ENCODE peak calls at places on chromosomes 11 and 22, in five cellular contexts. One of them, this sample, is unnamed.
A peak's percentile ranks its signal among the peaks of the same experiment; 100 is the strongest.

GRCh38 chr11:30002157-30002556 is 14.7 kb downstream of the KCNA4 start:
- DNase-seq in right lobe of liver: no peak
- DNase-seq in tibial nerve: no peak
- DNase-seq in HCT116: no peak
- DNase-seq in Panc1: no peak
- DNase-seq in this sample: no peak

GRCh38 chr11:102114032-102114431 is 3.8 kb downstream of the YAP1 start:
- DNase-seq in right lobe of liver: no peak
- DNase-seq in tibial nerve: no peak
- DNase-seq in Panc1: no peak
- DNase-seq in HCT116: no peak
- DNase-seq in this sample: no peak

GRCh38 chr11:123409456-123409801 is 20.6 kb upstream of the GRAMD1B start:
- DNase-seq in tibial nerve: no peak
- DNase-seq in HCT116: no peak
- DNase-seq in Panc1: no peak
- DNase-seq in right lobe of liver: no peak
- DNase-seq in this sample: no peak

GRCh38 chr11:78541537-78541936 is 33.1 kb downstream of the NARS2 start:
- DNase-seq in right lobe of liver: no peak
- DNase-seq in HCT116: no peak
- DNase-seq in Panc1: no peak
- DNase-seq in tibial nerve: no peak
- DNase-seq in this sample: no peak

GRCh38 chr11:14384338-14384737 is 25.4 kb upstream of the RRAS2 start:
- DNase-seq in HCT116: no peak
- DNase-seq in Panc1: no peak
- DNase-seq in right lobe of liver: no peak
- DNase-seq in tibial nerve: no peak
- DNase-seq in this sample: no peak

GRCh38 chr11:87473174-87473573 is 435.4 kb downstream of the TMEM135 start:
- DNase-seq in HCT116: no peak
- DNase-seq in Panc1: no peak
- DNase-seq in tibial nerve: no peak
- DNase-seq in right lobe of liver: no peak
- DNase-seq in this sample: no peak

GRCh38 chr11:50174189-50174588 is 141.5 kb downstream of the OR4C45 start:
- DNase-seq in Panc1: peak; percentile 8
- DNase-seq in tibial nerve: no peak
- DNase-seq in right lobe of liver: no peak
- DNase-seq in HCT116: no peak
- DNase-seq in this sample: no peak

GRCh38 chr11:71120346-71120963 is 131.9 kb downstream of the SHANK2 start:
- DNase-seq in tibial nerve: no peak
- DNase-seq in Panc1: no peak
- DNase-seq in HCT116: peak; percentile 24
- DNase-seq in right lobe of liver: no peak
- DNase-seq in this sample: no peak

GRCh38 chr22:22817468-22818201 is 70.0 kb upstream of the IGLL5 start:
- DNase-seq in HCT116: no peak
- DNase-seq in right lobe of liver: no peak
- DNase-seq in Panc1: no peak
- DNase-seq in tibial nerve: no peak
- DNase-seq in this sample: no peak

GRCh38 chr11:90288207-90288821 is 65.5 kb upstream of the CHORDC1 start:
- DNase-seq in tibial nerve: no peak
- DNase-seq in HCT116: peak; percentile 16
- DNase-seq in right lobe of liver: no peak
- DNase-seq in Panc1: peak; percentile 5
- DNase-seq in this sample: peak; percentile 16

GRCh38 chr22:23969071-23969470 is 2.4 kb downstream of the DDTL start:
- DNase-seq in tibial nerve: no peak
- DNase-seq in Panc1: no peak
- DNase-seq in right lobe of liver: no peak
- DNase-seq in HCT116: no peak
- DNase-seq in this sample: no peak

GRCh38 chr11:60780065-60780464 is 5.1 kb upstream of the MS4A10 start:
- DNase-seq in right lobe of liver: no peak
- DNase-seq in tibial nerve: no peak
- DNase-seq in HCT116: no peak
- DNase-seq in Panc1: no peak
- DNase-seq in this sample: no peak

GRCh38 chr11:77747381-77747969 is 73.0 kb downstream of the RSF1 start:
- DNase-seq in Panc1: no peak
- DNase-seq in tibial nerve: no peak
- DNase-seq in HCT116: no peak
- DNase-seq in right lobe of liver: no peak
- DNase-seq in this sample: no peak

GRCh38 chr11:42407379-42407778 is 904.4 kb upstream of the API5 start:
- DNase-seq in right lobe of liver: no peak
- DNase-seq in HCT116: no peak
- DNase-seq in tibial nerve: no peak
- DNase-seq in Panc1: no peak
- DNase-seq in this sample: no peak

GRCh38 chr22:30121988-30122387 is 41.7 kb downstream of the HORMAD2 start:
- DNase-seq in right lobe of liver: no peak
- DNase-seq in tibial nerve: no peak
- DNase-seq in HCT116: no peak
- DNase-seq in Panc1: no peak
- DNase-seq in this sample: no peak

GRCh38 chr11:35622070-35622469 is 3.8 kb downstream of the FJX1 start:
- DNase-seq in HCT116: no peak
- DNase-seq in Panc1: no peak
- DNase-seq in tibial nerve: no peak
- DNase-seq in right lobe of liver: no peak
- DNase-seq in this sample: no peak

GRCh38 chr11:41404109-41404508 is 55.3 kb downstream of the LRRC4C start:
- DNase-seq in tibial nerve: no peak
- DNase-seq in HCT116: no peak
- DNase-seq in Panc1: no peak
- DNase-seq in right lobe of liver: no peak
- DNase-seq in this sample: no peak

GRCh38 chr11:118147502-118147901 is 5.1 kb downstream of the SCN4B start:
- DNase-seq in HCT116: no peak
- DNase-seq in tibial nerve: no peak
- DNase-seq in Panc1: no peak
- DNase-seq in right lobe of liver: no peak
- DNase-seq in this sample: no peak

GRCh38 chr11:36628141-36628540 is 30.1 kb upstream of the RAG2 start:
- DNase-seq in Panc1: no peak
- DNase-seq in right lobe of liver: no peak
- DNase-seq in HCT116: no peak
- DNase-seq in tibial nerve: no peak
- DNase-seq in this sample: no peak

GRCh38 chr11:117826832-117827231 is 2.3 kb upstream of the FXYD2 start:
- DNase-seq in Panc1: no peak
- DNase-seq in right lobe of liver: no peak
- DNase-seq in tibial nerve: no peak
- DNase-seq in HCT116: no peak
- DNase-seq in this sample: no peak

GRCh38 chr11:73246303-73246702 is 25.8 kb upstream of the P2RY6 start:
- DNase-seq in right lobe of liver: no peak
- DNase-seq in Panc1: no peak
- DNase-seq in HCT116: no peak
- DNase-seq in tibial nerve: no peak
- DNase-seq in this sample: no peak

GRCh38 chr11:12943276-12943675 is 65.8 kb upstream of the RASSF10 start:
- DNase-seq in tibial nerve: no peak
- DNase-seq in HCT116: no peak
- DNase-seq in Panc1: no peak
- DNase-seq in right lobe of liver: no peak
- DNase-seq in this sample: no peak

GRCh38 chr11:12938590-12939247 is 70.4 kb upstream of the RASSF10 start:
- DNase-seq in HCT116: no peak
- DNase-seq in tibial nerve: no peak
- DNase-seq in right lobe of liver: no peak
- DNase-seq in Panc1: no peak
- DNase-seq in this sample: no peak

GRCh38 chr11:12941671-12942070 is 67.4 kb upstream of the RASSF10 start:
- DNase-seq in tibial nerve: no peak
- DNase-seq in HCT116: no peak
- DNase-seq in right lobe of liver: no peak
- DNase-seq in Panc1: no peak
- DNase-seq in this sample: no peak

GRCh38 chr11:12944889-12945288 is 64.2 kb upstream of the RASSF10 start:
- DNase-seq in HCT116: no peak
- DNase-seq in Panc1: no peak
- DNase-seq in tibial nerve: no peak
- DNase-seq in right lobe of liver: no peak
- DNase-seq in this sample: no peak

GRCh38 chr11:12942157-12942556 is 67.0 kb upstream of the RASSF10 start:
- DNase-seq in Panc1: no peak
- DNase-seq in HCT116: no peak
- DNase-seq in tibial nerve: no peak
- DNase-seq in right lobe of liver: no peak
- DNase-seq in this sample: no peak
- TF ChIP-seq CTCF in Panc1: no peak
- TF ChIP-seq CTCF in HCT116: no peak
- TF ChIP-seq CTCF in tibial nerve: no peak
- TF ChIP-seq CTCF in right lobe of liver: no peak
- TF ChIP-seq CTCF in this sample: no peak

GRCh38 chr11:128323381-128323780 is 264.0 kb downstream of the ETS1 start:
- DNase-seq in tibial nerve: no peak
- DNase-seq in right lobe of liver: no peak
- DNase-seq in Panc1: no peak
- DNase-seq in HCT116: no peak
- DNase-seq in this sample: no peak
- TF ChIP-seq CTCF in tibial nerve: no peak
- TF ChIP-seq CTCF in right lobe of liver: peak; percentile 12
- TF ChIP-seq CTCF in Panc1: no peak
- TF ChIP-seq CTCF in HCT116: peak; percentile 41
- TF ChIP-seq CTCF in this sample: no peak

GRCh38 chr11:103257360-103257759 is 148.1 kb downstream of the DYNC2H1 start:
- DNase-seq in right lobe of liver: no peak
- DNase-seq in Panc1: peak; percentile 12
- DNase-seq in tibial nerve: no peak
- DNase-seq in HCT116: peak; percentile 35
- DNase-seq in this sample: no peak
- TF ChIP-seq CTCF in right lobe of liver: no peak
- TF ChIP-seq CTCF in Panc1: peak; percentile 59
- TF ChIP-seq CTCF in tibial nerve: no peak
- TF ChIP-seq CTCF in HCT116: peak; percentile 58
- TF ChIP-seq CTCF in this sample: peak; percentile 46

GRCh38 chr11:3775761-3776406 is 21.5 kb downstream of the NUP98 start:
- DNase-seq in right lobe of liver: no peak
- DNase-seq in Panc1: no peak
- DNase-seq in tibial nerve: no peak
- DNase-seq in HCT116: no peak
- DNase-seq in this sample: no peak

GRCh38 chr11:3773180-3773579 is 24.2 kb downstream of the NUP98 start:
- DNase-seq in Panc1: no peak
- DNase-seq in tibial nerve: no peak
- DNase-seq in HCT116: no peak
- DNase-seq in right lobe of liver: no peak
- DNase-seq in this sample: no peak
- TF ChIP-seq CTCF in Panc1: no peak
- TF ChIP-seq CTCF in tibial nerve: no peak
- TF ChIP-seq CTCF in HCT116: no peak
- TF ChIP-seq CTCF in right lobe of liver: no peak
- TF ChIP-seq CTCF in this sample: no peak

GRCh38 chr11:32115406-32115805 is 24.5 kb downstream of the RCN1 start:
- DNase-seq in Panc1: no peak
- DNase-seq in HCT116: no peak
- DNase-seq in tibial nerve: no peak
- DNase-seq in right lobe of liver: no peak
- DNase-seq in this sample: no peak
- TF ChIP-seq CTCF in Panc1: no peak
- TF ChIP-seq CTCF in HCT116: no peak
- TF ChIP-seq CTCF in tibial nerve: no peak
- TF ChIP-seq CTCF in right lobe of liver: no peak
- TF ChIP-seq CTCF in this sample: peak; percentile 5

GRCh38 chr11:3981084-3981633 is 113.4 kb upstream of the RRM1 start:
- DNase-seq in right lobe of liver: no peak
- DNase-seq in HCT116: no peak
- DNase-seq in tibial nerve: no peak
- DNase-seq in Panc1: no peak
- DNase-seq in this sample: no peak

GRCh38 chr11:3982431-3982830 is 112.2 kb upstream of the RRM1 start:
- DNase-seq in Panc1: no peak
- DNase-seq in HCT116: no peak
- DNase-seq in right lobe of liver: no peak
- DNase-seq in tibial nerve: no peak
- DNase-seq in this sample: no peak

GRCh38 chr11:3986301-3986700 is 108.3 kb upstream of the RRM1 start:
- DNase-seq in right lobe of liver: no peak
- DNase-seq in HCT116: no peak
- DNase-seq in Panc1: no peak
- DNase-seq in tibial nerve: no peak
- DNase-seq in this sample: no peak

GRCh38 chr11:3983101-3983500 is 111.5 kb upstream of the RRM1 start:
- DNase-seq in right lobe of liver: no peak
- DNase-seq in tibial nerve: no peak
- DNase-seq in Panc1: no peak
- DNase-seq in HCT116: no peak
- DNase-seq in this sample: no peak

GRCh38 chr11:3984896-3985295 is 109.7 kb upstream of the RRM1 start:
- DNase-seq in HCT116: no peak
- DNase-seq in tibial nerve: no peak
- DNase-seq in right lobe of liver: no peak
- DNase-seq in Panc1: no peak
- DNase-seq in this sample: no peak
- TF ChIP-seq CTCF in HCT116: no peak
- TF ChIP-seq CTCF in tibial nerve: no peak
- TF ChIP-seq CTCF in right lobe of liver: no peak
- TF ChIP-seq CTCF in Panc1: peak; percentile 15
- TF ChIP-seq CTCF in this sample: peak; percentile 39

DNA sequence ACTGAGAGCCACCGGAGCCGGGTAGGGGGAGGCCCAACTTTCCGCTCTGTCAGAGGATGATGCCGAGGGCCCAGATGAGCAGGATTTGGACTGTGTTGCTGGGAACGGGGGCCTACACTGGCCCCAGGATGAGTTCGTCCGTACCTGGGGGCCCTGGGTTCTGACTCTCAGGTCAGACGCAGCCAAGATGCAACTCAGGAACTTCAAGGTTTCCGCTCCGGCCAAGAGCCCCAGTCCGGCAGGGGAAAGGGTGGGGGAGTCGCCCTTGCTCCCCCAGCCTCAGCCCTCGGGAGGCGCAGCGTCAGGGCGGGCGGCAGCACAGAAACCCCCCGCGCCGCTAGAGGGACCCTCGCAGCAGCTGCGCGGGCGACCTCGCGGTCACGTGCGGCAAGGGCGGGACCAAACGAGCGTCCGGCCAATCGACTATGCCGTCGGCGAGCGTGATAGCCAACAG is 241 bp upstream of the ARL2 start:
- DNase-seq in tibial nerve: peak; percentile 78
- DNase-seq in Panc1: no peak
- DNase-seq in HCT116: peak; percentile 80
- DNase-seq in right lobe of liver: peak; percentile 94
- DNase-seq in this sample: peak; percentile 92
- TF ChIP-seq CTCF in tibial nerve: no peak
- TF ChIP-seq CTCF in Panc1: peak; percentile 99
- TF ChIP-seq CTCF in HCT116: no peak
- TF ChIP-seq CTCF in right lobe of liver: no peak
- TF ChIP-seq CTCF in this sample: peak; percentile 45

GRCh38 chr22:45309422-45310227 is at the start of gene FAM118A:
- DNase-seq in right lobe of liver: peak; percentile 96
- DNase-seq in Panc1: peak; percentile 18
- DNase-seq in HCT116: peak; percentile 73
- DNase-seq in tibial nerve: peak; percentile 91
- DNase-seq in this sample: peak; percentile 53
- TF ChIP-seq CTCF in right lobe of liver: no peak
- TF ChIP-seq CTCF in Panc1: no peak
- TF ChIP-seq CTCF in HCT116: no peak
- TF ChIP-seq CTCF in tibial nerve: peak; percentile 15
- TF ChIP-seq CTCF in this sample: no peak

This sample was measured in D721Med.